ENCODE peak calls at places on chromosomes 11 and 22, in six cellular contexts. E is GM23248, W is GM23338, X is MM.1S, J is HCT116, O is hepatocyte. T is an unnamed sample.

GRCh38 chr11:66070604-66071325 is 693 bp downstream of the PACS1 start:
- DNase-seq in E (peak), W (peak), X (peak), J (no peak), O (peak), T (peak)

GRCh38 chr11:114232400-114233070 is 63.7 kb upstream of the NNMT start:
- DNase-seq in E (no peak), W (no peak), X (no peak), J (no peak), O (no peak), T (no peak)

GRCh38 chr11:35546317-35546716 is 20.9 kb upstream of the PAMR1 start:
- DNase-seq in E (no peak), W (no peak), X (no peak), J (no peak), O (no peak), T (no peak)

GRCh38 chr22:45008853-45009751 is 703 bp downstream of the PHF21B start:
- DNase-seq in E (peak), W (peak), X (no peak), J (no peak), O (peak), T (no peak)

GRCh38 chr11:68838572-68838964 is 3.1 kb downstream of the CPT1A start:
- DNase-seq in E (peak), W (no peak), X (no peak), J (no peak), O (no peak), T (no peak)

GRCh38 chr11:10666976-10667892 is 26.3 kb downstream of the IRAG1 start:
- DNase-seq in E (peak), W (no peak), X (no peak), J (no peak), O (no peak), T (peak)

GRCh38 chr11:11450744-11451362 is 97.8 kb upstream of the CSNK2A3 start:
- DNase-seq in E (peak), W (no peak), X (no peak), J (peak), O (no peak), T (peak)

GRCh38 chr22:36808611-36809344 is 8.1 kb downstream of the PVALB start:
- DNase-seq in E (no peak), W (no peak), X (peak), J (no peak), O (no peak), T (no peak)

GRCh38 chr22:49788492-49788891 is 39.2 kb downstream of the BRD1 start:
- DNase-seq in E (peak), W (no peak), X (no peak), J (no peak), O (no peak), T (no peak)

GRCh38 chr22:25382762-25383161 is 163.3 kb downstream of the CRYBB2 start:
- DNase-seq in E (no peak), W (no peak), X (no peak), J (no peak), O (no peak), T (no peak)

GRCh38 chr22:48357961-48358360 is 1469.7 kb downstream of the BRD1 start:
- DNase-seq in E (no peak), W (no peak), X (no peak), J (no peak), O (no peak), T (no peak)

GRCh38 chr11:77559686-77560425 is 29.9 kb upstream of the AQP11 start:
- DNase-seq in E (peak), W (no peak), X (no peak), J (peak), O (peak), T (peak)

GRCh38 chr11:106482920-106483761 is 405.7 kb downstream of the AASDHPPT start:
- DNase-seq in E (peak), W (no peak), X (no peak), J (no peak), O (peak), T (peak)

GRCh38 chr22:30078320-30079311 is 1.6 kb upstream of the HORMAD2 start:
- DNase-seq in E (no peak), W (peak), X (no peak), J (no peak), O (peak), T (no peak)

GRCh38 chr11:101346591-101346990 is 217.0 kb upstream of the PGR start:
- DNase-seq in E (peak), W (no peak), X (no peak), J (no peak), O (no peak), T (peak)

GRCh38 chr11:105618343-105618955 is 8.6 kb downstream of the GRIA4 start:
- DNase-seq in E (no peak), W (no peak), X (no peak), J (no peak), O (no peak), T (no peak)

GRCh38 chr22:27094633-27095308 is 437.4 kb downstream of the MIAT start:
- DNase-seq in E (peak), W (no peak), X (no peak), J (no peak), O (peak), T (no peak)

GRCh38 chr11:88415495-88415894 is 78.0 kb upstream of the CTSC start:
- DNase-seq in E (no peak), W (no peak), X (no peak), J (no peak), O (no peak), T (no peak)

GRCh38 chr22:17924735-17925727 is 99.3 kb downstream of the MICAL3 start:
- DNase-seq in E (no peak), W (no peak), X (no peak), J (no peak), O (no peak), T (peak)

GRCh38 chr11:10486161-10486840 is 31.2 kb downstream of the AMPD3 start:
- DNase-seq in E (no peak), W (no peak), X (no peak), J (no peak), O (no peak), T (no peak)

DNA sequence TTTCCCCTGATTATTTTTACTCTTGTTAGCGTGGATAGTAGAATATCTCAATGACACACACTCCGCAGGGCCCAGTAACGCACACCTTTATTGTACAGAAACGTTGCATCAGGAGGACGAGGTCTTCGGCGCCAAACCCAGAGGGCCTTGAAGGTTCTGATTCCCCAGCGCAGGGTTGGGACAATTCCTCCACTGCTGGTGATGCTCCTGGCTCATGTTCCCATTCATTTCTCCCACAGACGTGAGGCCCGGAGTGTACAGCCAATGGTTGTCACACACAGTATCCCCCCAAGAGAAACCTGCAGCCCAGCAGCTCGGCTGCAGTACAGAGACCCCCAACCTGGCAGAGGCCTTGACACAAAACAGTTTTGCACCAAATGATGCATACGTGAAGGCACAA is 6.1 kb upstream of the ANO1 start:
- DNase-seq in E (no peak), W (no peak), X (no peak), J (no peak), O (no peak), T (no peak)
- TF ChIP-seq EZH2phosphoT487 in E (no peak), W (no peak), X (no peak), J (no peak), O (no peak), T (no peak)

DNA sequence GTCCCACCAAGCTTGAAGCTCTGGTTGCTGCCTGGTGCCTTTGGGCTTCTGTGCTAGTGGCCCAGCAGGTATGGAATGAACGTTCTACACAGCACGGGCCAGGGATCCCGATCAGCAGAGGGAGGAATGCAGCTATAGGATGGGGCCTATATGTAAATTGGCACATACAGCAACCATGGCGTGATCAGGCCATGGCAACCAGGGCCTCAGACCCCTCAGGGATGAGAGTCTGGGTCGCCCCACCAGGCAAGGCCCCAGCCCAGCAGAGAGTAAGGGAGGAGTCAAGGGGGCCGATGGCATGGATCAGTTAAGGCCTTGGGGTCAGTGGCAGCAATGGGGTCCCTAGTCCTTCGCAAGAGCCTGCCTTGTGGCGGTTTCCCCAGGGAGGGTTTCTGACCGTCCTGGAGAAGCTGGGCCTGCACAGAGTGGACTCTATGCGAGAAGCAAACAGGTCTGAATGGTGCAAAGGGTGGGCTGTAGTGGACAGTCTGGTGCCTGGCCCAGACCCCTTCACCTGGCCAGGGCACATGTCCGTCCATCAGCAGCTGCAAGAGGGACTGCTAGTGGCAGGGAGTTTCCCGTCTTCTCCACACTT is 98.6 kb downstream of the RPS6KA4 start:
- DNase-seq in E (no peak), W (no peak), X (no peak), J (no peak), O (no peak), T (no peak)
- TF ChIP-seq EZH2phosphoT487 in E (no peak), W (no peak), X (no peak), J (no peak), O (no peak), T (no peak)

GRCh38 chr22:41574847-41575381 is 14.1 kb downstream of the CSDC2 start:
- DNase-seq in E (peak), W (no peak), X (no peak), J (no peak), O (no peak), T (no peak)
- TF ChIP-seq EZH2phosphoT487 in E (no peak), W (no peak), X (no peak), J (no peak), O (no peak), T (no peak)

GRCh38 chr11:121478226-121478894 is 25.6 kb upstream of the SORL1-AS1 start:
- DNase-seq in E (no peak), W (no peak), X (no peak), J (no peak), O (no peak), T (peak)

GRCh38 chr11:121478895-121479281 is 26.1 kb upstream of the SORL1-AS1 start:
- DNase-seq in E (no peak), W (no peak), X (no peak), J (no peak), O (no peak), T (no peak)

GRCh38 chr11:121479839-121480238 is 27.1 kb upstream of the SORL1-AS1 start:
- DNase-seq in E (no peak), W (no peak), X (no peak), J (no peak), O (no peak), T (peak)

GRCh38 chr11:121476379-121477032 is 23.7 kb upstream of the SORL1-AS1 start:
- DNase-seq in E (no peak), W (no peak), X (no peak), J (no peak), O (peak), T (peak)

DNA sequence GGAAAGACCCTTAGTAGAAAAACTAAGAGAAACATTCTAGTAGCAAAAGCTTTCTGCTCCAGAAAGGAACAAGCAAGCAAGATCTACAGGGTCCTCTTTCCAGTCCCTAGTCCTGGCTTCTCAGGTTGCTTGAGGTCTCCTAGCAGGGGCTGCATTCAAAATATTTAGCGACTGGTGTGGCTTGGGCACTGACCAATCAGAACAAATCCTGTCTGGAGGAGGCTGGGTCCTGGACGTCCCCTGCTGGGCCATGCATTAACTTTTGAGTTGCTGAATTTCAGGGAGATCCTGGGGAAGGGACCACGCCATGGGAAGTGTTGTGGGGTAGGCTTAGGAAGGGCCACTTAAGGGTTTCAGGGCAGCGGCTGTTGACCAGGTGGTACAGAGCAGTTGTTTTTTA is 26.6 kb upstream of the SORL1-AS1 start:
- DNase-seq in E (no peak), W (peak), X (no peak), J (no peak), O (no peak), T (no peak)
- TF ChIP-seq EZH2phosphoT487 in E (no peak), W (no peak), X (no peak), J (no peak), O (no peak), T (no peak)

DNA sequence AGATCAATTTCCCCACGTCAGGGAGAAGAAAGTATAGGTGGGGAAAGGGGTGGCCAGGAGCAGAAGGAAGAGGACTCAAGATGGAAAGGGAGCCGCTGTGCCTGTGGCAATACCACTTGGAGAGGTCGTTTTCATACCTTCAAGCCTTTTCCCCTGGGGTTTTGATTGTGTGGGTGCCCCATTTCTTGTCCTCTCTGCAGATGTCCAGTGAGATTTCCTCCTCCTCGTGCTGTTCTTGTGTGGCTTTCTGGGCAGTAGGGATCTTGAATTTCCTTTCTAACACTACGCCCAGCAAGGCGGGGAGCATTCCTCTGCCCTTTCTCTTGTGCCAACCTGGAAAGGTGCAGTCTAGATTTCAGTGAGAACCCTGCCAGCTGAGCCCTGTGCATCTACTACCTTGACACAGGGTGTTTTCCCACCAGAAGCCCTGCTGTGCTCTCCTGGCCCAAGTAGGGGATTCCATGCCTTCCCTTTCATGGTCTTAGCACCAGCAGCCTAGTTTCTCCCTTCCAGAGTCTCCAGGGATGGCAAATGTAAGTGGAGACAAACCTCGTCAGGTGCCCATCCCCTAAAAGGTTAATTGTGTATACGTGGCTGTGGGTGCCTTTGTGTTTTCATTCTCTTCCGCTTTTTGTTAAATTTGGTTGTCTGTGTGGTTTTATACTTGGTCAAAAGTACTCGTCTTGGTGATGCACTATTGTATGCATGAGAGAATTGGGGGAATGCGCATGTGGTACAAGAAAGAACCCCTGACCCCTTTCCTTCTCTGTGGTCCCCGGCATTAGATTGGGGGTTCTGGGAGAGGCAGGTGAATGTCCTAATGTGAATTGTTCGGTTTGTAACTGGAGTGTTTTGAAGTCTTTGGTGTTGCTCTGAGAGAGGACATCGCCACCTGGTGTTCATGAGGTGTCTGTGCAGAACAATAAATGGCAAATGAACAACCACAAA is 71.4 kb upstream of the MPEG1 start:
- DNase-seq in E (peak), W (peak), X (peak), J (peak), O (peak), T (peak)
- TF ChIP-seq EZH2phosphoT487 in E (no peak), W (no peak), X (no peak), J (no peak), O (no peak), T (no peak)

GRCh38 chr11:60966867-60967266 is 4.6 kb upstream of the CD6 start:
- DNase-seq in E (no peak), W (no peak), X (no peak), J (no peak), O (no peak), T (no peak)

GRCh38 chr11:60970369-60970774 is 1.1 kb upstream of the CD6 start:
- DNase-seq in E (peak), W (peak), X (peak), J (peak), O (peak), T (peak)

GRCh38 chr11:60971520-60971919 is at the start of gene CD6:
- DNase-seq in E (no peak), W (no peak), X (no peak), J (no peak), O (no peak), T (no peak)

GRCh38 chr11:60970890-60971289 is 590 bp upstream of the CD6 start:
- DNase-seq in E (no peak), W (no peak), X (no peak), J (no peak), O (no peak), T (no peak)

DNA sequence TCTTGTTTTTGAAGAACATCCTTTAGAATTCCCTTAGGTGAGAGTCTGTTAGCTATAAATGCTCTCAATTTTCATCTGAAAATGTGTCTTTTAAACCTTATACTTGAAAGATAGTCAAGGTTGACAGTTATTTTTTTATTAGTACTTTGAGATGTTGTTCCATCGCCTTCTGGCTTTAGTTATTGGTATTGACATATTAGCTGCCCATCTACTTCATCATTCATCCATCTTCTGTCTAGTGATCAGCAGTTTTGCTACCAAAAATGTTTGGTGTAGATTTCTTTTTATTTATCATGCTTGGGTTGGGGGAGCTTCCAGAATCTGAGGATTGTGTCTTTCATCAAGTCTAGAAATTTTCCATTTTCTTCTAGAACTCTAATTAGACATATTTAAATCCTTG is 3.3 kb upstream of the CD6 start:
- DNase-seq in E (no peak), W (no peak), X (no peak), J (no peak), O (no peak), T (no peak)
- TF ChIP-seq EZH2phosphoT487 in E (no peak), W (no peak), X (no peak), J (no peak), O (no peak), T (no peak)

DNA sequence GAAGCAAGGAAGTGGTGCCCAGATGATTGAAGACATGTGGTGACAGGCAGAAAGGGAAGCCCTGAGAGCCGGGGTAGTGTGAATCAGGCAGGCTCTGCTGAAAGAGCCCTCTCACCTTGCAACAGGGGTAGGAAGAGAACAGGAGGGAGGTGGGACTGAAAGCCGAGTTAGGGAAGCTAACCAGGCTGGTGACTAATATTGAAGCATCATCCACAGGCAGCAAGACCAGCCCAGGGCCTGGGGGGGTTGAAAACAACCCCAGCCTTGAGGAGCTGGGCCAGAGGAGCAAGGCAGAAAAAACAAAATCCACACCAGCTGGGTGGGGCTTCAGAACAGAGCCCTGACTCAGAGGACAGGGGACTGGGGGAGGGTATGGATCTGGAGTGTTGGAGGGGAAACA is 35.0 kb upstream of the CRTAM start:
- DNase-seq in E (peak), W (no peak), X (no peak), J (no peak), O (no peak), T (peak)
- TF ChIP-seq EZH2phosphoT487 in E (no peak), W (no peak), X (no peak), J (no peak), O (no peak), T (no peak)

GRCh38 chr11:13140028-13140870 is 131.1 kb downstream of the RASSF10 start:
- DNase-seq in E (peak), W (no peak), X (no peak), J (no peak), O (peak), T (peak)
- TF ChIP-seq EZH2phosphoT487 in E (no peak), W (no peak), X (no peak), J (no peak), O (no peak), T (no peak)

GRCh38 chr11:3958301-3958700 is 102.8 kb downstream of the STIM1 start:
- DNase-seq in E (no peak), W (no peak), X (no peak), J (no peak), O (no peak), T (no peak)

GRCh38 chr11:3959015-3959917 is 103.8 kb downstream of the STIM1 start:
- DNase-seq in E (peak), W (peak), X (no peak), J (no peak), O (no peak), T (peak)

GRCh38 chr11:3957437-3957836 is 102.0 kb downstream of the STIM1 start:
- DNase-seq in E (no peak), W (no peak), X (no peak), J (no peak), O (no peak), T (no peak)

GRCh38 chr11:3962406-3962840 is 107.0 kb downstream of the STIM1 start:
- DNase-seq in E (no peak), W (no peak), X (no peak), J (no peak), O (no peak), T (no peak)

GRCh38 chr11:3959918-3960295 is 104.4 kb downstream of the STIM1 start:
- DNase-seq in E (peak), W (no peak), X (no peak), J (no peak), O (no peak), T (no peak)
- TF ChIP-seq EZH2phosphoT487 in E (no peak), W (no peak), X (no peak), J (no peak), O (no peak), T (no peak)

DNA sequence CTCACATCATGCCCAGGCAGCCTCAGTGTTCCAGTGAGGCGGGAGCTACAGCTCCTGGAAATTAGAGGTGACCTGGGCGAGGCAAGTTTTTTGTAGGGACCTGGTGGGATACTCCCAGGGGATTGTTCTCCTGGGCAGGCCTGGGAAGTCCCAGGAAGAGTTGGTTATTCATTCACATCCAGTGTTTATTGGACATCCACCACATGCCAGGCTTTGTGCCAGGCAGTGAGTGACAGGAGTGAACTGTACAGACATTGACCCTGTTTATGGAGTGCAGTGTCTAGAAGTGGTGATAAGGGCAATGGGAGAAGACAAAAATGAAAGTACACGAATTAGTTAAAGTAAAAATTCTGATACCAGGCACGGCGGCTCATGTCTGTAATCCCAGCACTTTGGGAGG is 29.4 kb downstream of the YWHAH start:
- DNase-seq in E (no peak), W (no peak), X (no peak), J (no peak), O (no peak), T (no peak)
- TF ChIP-seq EZH2phosphoT487 in E (no peak), W (no peak), X (no peak), J (no peak), O (no peak), T (no peak)

T was measured in PC-3.